ENCODE peak calls at places on chromosomes 11 and 22, in eight cellular contexts. H is lower lobe of right lung, T is brain microvascular endothelial cell, E is IMR-90, B is prostate gland, K is endodermal cell, I is gastrocnemius medialis, O is fibroblast of lung. V is an unnamed sample.

GRCh38 chr11:65616575-65617001 is 1.0 kb downstream of the PCNX3 start:
- DNase-seq in H (no peak), T (no peak), E (no peak), B (no peak), K (no peak), I (no peak), O (no peak), V (no peak)

GRCh38 chr11:115498354-115498753 is 5.9 kb downstream of the CADM1 start:
- DNase-seq in H (no peak), T (no peak), E (no peak), B (no peak), K (no peak), I (no peak), O (no peak), V (no peak)

GRCh38 chr11:99069831-99070444 is 49.2 kb downstream of the CNTN5 start:
- DNase-seq in H (no peak), T (peak), E (no peak), B (no peak), K (peak), I (no peak), O (peak), V (no peak)

GRCh38 chr11:8593935-8594909 is at the start of gene STK33:
- DNase-seq in H (peak), T (no peak), E (no peak), B (no peak), K (peak), I (no peak), O (peak), V (peak)

GRCh38 chr11:126543691-126544090 is 188.2 kb downstream of the ST3GAL4 start:
- DNase-seq in H (no peak), T (no peak), E (no peak), B (peak), K (no peak), I (no peak), O (no peak), V (no peak)

GRCh38 chr11:3970101-3970500 is 114.6 kb downstream of the STIM1 start:
- DNase-seq in H (no peak), T (no peak), E (no peak), B (no peak), K (no peak), I (no peak), O (no peak), V (no peak)

GRCh38 chr11:124470516-124471231 is 25.2 kb upstream of the OR8B8 start:
- DNase-seq in H (no peak), T (no peak), E (no peak), B (no peak), K (no peak), I (no peak), O (no peak), V (no peak)

GRCh38 chr11:55503449-55503848 is 50.8 kb upstream of the OR4C15 start:
- DNase-seq in H (no peak), T (no peak), E (no peak), B (no peak), K (no peak), I (no peak), O (no peak), V (no peak)

GRCh38 chr11:46865340-46865739 is 19.3 kb upstream of the CKAP5 start:
- DNase-seq in H (no peak), T (peak), E (peak), B (no peak), K (no peak), I (no peak), O (peak), V (no peak)

GRCh38 chr22:24961217-24961844 is 8.8 kb downstream of the KIAA1671 start:
- DNase-seq in H (no peak), T (no peak), E (no peak), B (no peak), K (no peak), I (no peak), O (no peak), V (no peak)

GRCh38 chr11:121930004-121930965 is 185.7 kb downstream of the BLID start:
- DNase-seq in H (peak), T (no peak), E (peak), B (no peak), K (no peak), I (no peak), O (peak), V (no peak)

GRCh38 chr11:102603091-102603490 is 22.0 kb downstream of the MMP20 start:
- DNase-seq in H (no peak), T (peak), E (peak), B (peak), K (no peak), I (no peak), O (peak), V (no peak)

GRCh38 chr11:6727971-6728890 is 43.5 kb downstream of the OR2AG2 start:
- DNase-seq in H (no peak), T (no peak), E (no peak), B (no peak), K (no peak), I (no peak), O (no peak), V (peak)

GRCh38 chr11:767238-767637 is 10.0 kb downstream of the GATD1 start:
- DNase-seq in H (no peak), T (no peak), E (no peak), B (no peak), K (no peak), I (no peak), O (no peak), V (no peak)

GRCh38 chr22:29204617-29205183 is 996 bp upstream of the EMID1 start:
- DNase-seq in H (no peak), T (no peak), E (no peak), B (no peak), K (no peak), I (no peak), O (no peak), V (no peak)

GRCh38 chr11:22711880-22712279 is 45.5 kb downstream of the GAS2 start:
- DNase-seq in H (no peak), T (no peak), E (no peak), B (no peak), K (no peak), I (no peak), O (no peak), V (no peak)

GRCh38 chr11:57649826-57650738 is at the start of gene YPEL4:
- DNase-seq in H (peak), T (peak), E (peak), B (no peak), K (peak), I (no peak), O (peak), V (no peak)

GRCh38 chr11:17516551-17517150 is 27.6 kb downstream of the USH1C start:
- DNase-seq in H (no peak), T (no peak), E (no peak), B (no peak), K (no peak), I (no peak), O (no peak), V (no peak)

GRCh38 chr22:24049978-24050377 is 38.9 kb downstream of the CABIN1 start:
- DNase-seq in H (no peak), T (no peak), E (no peak), B (no peak), K (no peak), I (no peak), O (no peak), V (no peak)

GRCh38 chr11:29685361-29685760 is 331.5 kb downstream of the KCNA4 start:
- DNase-seq in H (no peak), T (no peak), E (no peak), B (no peak), K (no peak), I (no peak), O (no peak), V (no peak)

GRCh38 chr11:3132271-3132781 is 32.8 kb downstream of the OSBPL5 start:
- DNase-seq in H (peak), T (no peak), E (no peak), B (no peak), K (peak), I (no peak), O (no peak), V (no peak)

GRCh38 chr22:17260950-17261349 is 41.7 kb upstream of the ADA2 start:
- DNase-seq in H (no peak), T (no peak), E (no peak), B (no peak), K (peak), I (no peak), O (no peak), V (no peak)

GRCh38 chr11:69000391-69000790 is 12.7 kb downstream of the MRGPRF start:
- DNase-seq in H (no peak), T (no peak), E (no peak), B (no peak), K (peak), I (no peak), O (no peak), V (no peak)

GRCh38 chr11:68999093-68999747 is 13.8 kb downstream of the MRGPRF start:
- DNase-seq in H (peak), T (no peak), E (no peak), B (no peak), K (peak), I (no peak), O (peak), V (no peak)

GRCh38 chr11:69002101-69002742 is 10.8 kb downstream of the MRGPRF start:
- DNase-seq in H (peak), T (no peak), E (no peak), B (no peak), K (peak), I (no peak), O (no peak), V (no peak)

GRCh38 chr11:69001301-69002081 is 11.6 kb downstream of the MRGPRF start:
- DNase-seq in H (peak), T (no peak), E (no peak), B (no peak), K (peak), I (no peak), O (no peak), V (no peak)

GRCh38 chr11:69000831-69001245 is 12.2 kb downstream of the MRGPRF start:
- DNase-seq in H (peak), T (peak), E (peak), B (no peak), K (peak), I (no peak), O (peak), V (no peak)
- TF ChIP-seq CTCF in H (peak), T (peak), E (peak), B (peak), K (peak), I (peak), O (peak), V (peak)

GRCh38 chr11:36726420-36726819 is 128.4 kb upstream of the RAG2 start:
- DNase-seq in H (no peak), T (no peak), E (no peak), B (no peak), K (no peak), I (no peak), O (no peak), V (no peak)

GRCh38 chr11:36724742-36725387 is 126.8 kb upstream of the RAG2 start:
- DNase-seq in H (no peak), T (no peak), E (no peak), B (no peak), K (no peak), I (no peak), O (no peak), V (no peak)

GRCh38 chr11:36730761-36731160 is 132.7 kb upstream of the RAG2 start:
- DNase-seq in H (no peak), T (no peak), E (no peak), B (no peak), K (no peak), I (no peak), O (no peak), V (no peak)

DNA sequence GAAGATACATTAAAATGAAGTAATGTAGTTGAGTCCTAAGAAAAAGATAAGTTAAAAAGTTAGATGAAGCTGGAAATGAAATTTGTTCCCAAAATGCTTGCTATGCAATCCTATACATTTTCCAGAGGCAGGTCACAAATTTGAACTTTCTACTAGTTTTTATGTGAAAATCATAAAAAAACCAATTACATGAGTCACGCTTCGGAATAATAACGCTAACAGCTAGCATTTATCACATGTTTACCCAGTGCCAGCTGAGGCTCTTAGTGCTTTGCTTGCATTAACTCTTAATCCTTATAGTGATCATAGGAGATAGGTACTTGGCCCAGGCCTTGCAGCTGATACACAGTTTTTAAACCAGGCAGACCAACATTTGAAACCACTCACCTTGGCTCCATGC is 131.7 kb upstream of the RAG2 start:
- DNase-seq in H (no peak), T (no peak), E (no peak), B (no peak), K (no peak), I (no peak), O (no peak), V (no peak)
- H3K4me3 ChIP-seq in H (no peak), T (no peak), E (no peak), B (no peak), K (no peak), I (no peak), O (no peak), V (no peak)

DNA sequence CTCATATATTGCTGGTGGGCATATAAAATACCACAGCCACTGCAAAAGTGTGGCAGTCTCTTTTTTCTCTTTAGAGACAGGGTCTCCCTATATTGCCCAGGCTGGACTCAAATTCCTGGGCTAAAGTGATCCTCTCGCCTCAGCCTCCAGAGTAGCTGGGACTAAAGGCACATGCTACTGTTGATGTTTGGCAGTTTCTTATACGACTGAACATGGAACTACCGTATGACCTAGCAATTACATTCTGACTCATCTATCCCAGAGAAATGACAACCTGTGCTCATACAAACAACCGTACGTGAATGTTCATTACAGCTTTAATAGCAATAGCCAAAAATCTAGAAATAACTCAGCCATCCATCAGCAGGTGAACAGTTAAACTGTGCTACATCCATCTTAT is 130.3 kb downstream of the MED15 start:
- DNase-seq in H (no peak), T (no peak), E (no peak), B (no peak), K (no peak), I (no peak), O (no peak), V (no peak)
- H3K27ac ChIP-seq in H (no peak), T (no peak), E (no peak), B (no peak), K (no peak), I (no peak), O (no peak), V (no peak)

GRCh38 chr11:36586543-36586942 is 7.8 kb upstream of the IFTAP start:
- DNase-seq in H (no peak), T (no peak), E (no peak), B (no peak), K (no peak), I (no peak), O (no peak), V (no peak)

GRCh38 chr11:36577859-36578258 is 10.1 kb downstream of the RAG1 start:
- DNase-seq in H (no peak), T (no peak), E (peak), B (no peak), K (no peak), I (no peak), O (peak), V (no peak)

GRCh38 chr11:36578458-36578857 is 10.7 kb downstream of the RAG1 start:
- DNase-seq in H (no peak), T (no peak), E (no peak), B (no peak), K (no peak), I (no peak), O (peak), V (no peak)

GRCh38 chr11:36581536-36581935 is 12.8 kb upstream of the IFTAP start:
- DNase-seq in H (no peak), T (no peak), E (no peak), B (no peak), K (no peak), I (no peak), O (no peak), V (no peak)

DNA sequence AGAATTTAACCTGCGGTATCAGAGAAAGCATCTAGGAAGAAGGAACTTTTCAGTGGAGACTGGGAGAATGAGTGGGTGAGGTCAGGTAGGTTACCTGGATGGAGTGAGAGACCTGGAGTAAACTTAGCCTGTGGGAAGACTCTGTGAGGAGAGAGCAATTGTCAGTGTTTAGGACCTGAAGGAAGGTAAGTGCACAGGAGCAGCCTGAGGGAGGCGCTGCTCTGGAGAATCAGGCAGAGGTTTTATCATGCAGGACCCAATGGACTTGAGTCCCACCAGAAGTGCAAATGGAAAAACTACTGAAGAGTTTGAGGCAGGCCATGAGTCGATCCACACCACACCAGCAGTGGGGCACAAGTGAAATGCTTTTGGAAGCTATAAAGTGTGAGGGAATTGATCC is 10.6 kb upstream of the IFTAP start:
- DNase-seq in H (no peak), T (no peak), E (no peak), B (no peak), K (no peak), I (no peak), O (no peak), V (no peak)
- TF ChIP-seq CTCF in H (no peak), T (no peak), E (no peak), B (no peak), K (peak), I (no peak), O (no peak), V (peak)

DNA sequence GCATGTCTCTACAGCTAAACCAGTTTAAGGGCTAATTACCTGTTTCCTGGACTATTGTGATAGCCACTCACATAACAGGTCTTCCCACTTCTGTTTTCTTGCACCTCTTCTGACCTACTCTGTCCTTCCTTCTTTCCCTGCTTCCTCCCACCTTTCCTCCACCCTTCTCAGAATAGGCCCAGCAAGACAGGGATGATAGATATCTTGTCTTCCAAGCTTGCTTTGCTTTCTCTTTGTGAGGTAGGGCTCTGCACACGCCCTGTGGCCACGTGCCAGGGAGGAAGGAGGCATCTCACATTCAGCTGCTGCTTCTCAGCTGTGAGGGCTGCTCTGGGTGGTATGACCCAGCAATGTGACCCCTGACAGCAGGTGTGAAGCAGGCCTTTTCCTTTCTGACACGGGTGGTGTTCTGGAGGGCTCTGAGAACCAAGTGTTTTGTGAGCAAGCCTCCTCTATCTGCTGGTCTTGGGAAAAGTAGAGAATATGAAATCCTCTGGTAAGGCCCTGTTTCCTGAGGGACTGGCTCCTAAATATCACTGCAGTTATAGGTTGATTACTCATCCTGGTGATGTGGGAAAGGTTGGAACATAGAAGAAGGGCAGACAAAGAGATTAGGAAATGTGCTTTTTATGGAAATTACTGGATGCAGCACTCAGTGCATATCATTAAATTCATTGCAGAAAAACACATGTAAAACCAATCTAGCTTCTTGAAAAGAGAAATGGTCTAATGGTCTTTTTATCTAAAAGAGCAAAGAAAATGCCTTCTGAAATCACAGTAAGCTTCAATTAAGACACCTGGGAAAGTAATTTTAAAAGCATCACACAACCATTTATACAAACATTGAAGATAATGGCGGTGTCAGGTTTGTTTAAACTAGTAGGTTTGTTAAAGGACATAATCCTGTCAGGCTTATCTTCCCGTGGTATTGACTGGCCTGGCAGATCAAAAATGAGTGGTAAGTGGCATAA is 8.5 kb downstream of the AMOTL1 start:
- DNase-seq in H (peak), T (no peak), E (peak), B (peak), K (peak), I (no peak), O (peak), V (no peak)
- H3K4me3 ChIP-seq in H (no peak), T (no peak), E (no peak), B (no peak), K (peak), I (no peak), O (no peak), V (no peak)

DNA sequence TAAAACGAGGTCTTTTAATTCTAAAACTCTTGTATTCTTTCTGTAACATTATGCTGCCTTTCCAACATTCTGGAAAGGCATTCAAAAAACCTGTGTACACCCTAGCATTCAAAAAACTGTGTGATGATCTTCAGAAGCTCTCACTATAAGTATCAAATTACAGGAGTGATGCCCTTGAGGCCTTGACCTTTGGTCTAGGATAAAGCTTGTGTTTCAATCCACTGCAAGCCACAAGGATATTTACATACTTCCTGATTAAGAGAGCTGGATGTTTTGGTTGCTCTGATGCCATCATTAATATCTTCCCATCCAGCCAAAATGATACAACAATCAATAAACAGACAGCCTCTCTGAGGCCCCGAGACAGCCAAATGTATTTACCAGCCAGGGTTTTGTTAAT is 11.9 kb downstream of the CLPB start:
- DNase-seq in H (no peak), T (no peak), E (no peak), B (no peak), K (no peak), I (no peak), O (no peak), V (no peak)
- H3K27ac ChIP-seq in H (no peak), T (no peak), E (no peak), B (no peak), K (no peak), I (no peak), O (no peak), V (no peak)

GRCh38 chr22:44969817-44970216 is 40.0 kb downstream of the PHF21B start:
- DNase-seq in H (no peak), T (no peak), E (no peak), B (no peak), K (no peak), I (no peak), O (no peak), V (no peak)

GRCh38 chr22:44971651-44972362 is 38.0 kb downstream of the PHF21B start:
- DNase-seq in H (no peak), T (no peak), E (no peak), B (no peak), K (no peak), I (no peak), O (no peak), V (no peak)

GRCh38 chr22:44965171-44965570 is 44.6 kb downstream of the PHF21B start:
- DNase-seq in H (no peak), T (no peak), E (no peak), B (no peak), K (no peak), I (no peak), O (no peak), V (peak)

GRCh38 chr22:44970291-44970690 is 39.5 kb downstream of the PHF21B start:
- DNase-seq in H (no peak), T (no peak), E (no peak), B (no peak), K (no peak), I (no peak), O (no peak), V (no peak)

DNA sequence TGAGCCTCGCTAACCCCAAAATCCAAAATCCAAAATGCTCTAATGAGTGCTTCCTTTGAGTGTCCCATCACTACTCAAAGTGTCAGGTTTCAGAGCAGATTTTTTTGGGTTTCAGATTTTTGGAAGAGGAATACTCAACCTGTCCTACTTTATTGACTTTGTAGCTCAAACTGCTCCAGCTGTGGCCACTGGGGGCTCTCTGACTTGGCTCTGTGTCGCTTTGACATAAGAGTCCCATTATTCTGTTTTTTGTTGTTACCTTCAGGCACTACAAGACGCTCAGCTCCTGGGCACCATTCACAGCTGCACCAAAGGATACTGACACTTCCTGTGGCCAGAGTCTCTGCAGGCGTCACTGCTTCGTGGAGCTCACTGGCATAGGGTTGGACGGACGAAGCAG is 41.1 kb downstream of the PHF21B start:
- DNase-seq in H (no peak), T (no peak), E (no peak), B (no peak), K (peak), I (no peak), O (no peak), V (no peak)
- TF ChIP-seq CTCF in H (no peak), T (peak), E (no peak), B (no peak), K (peak), I (no peak), O (no peak), V (peak)

V was measured in WERI-Rb-1.